ENCODE peak calls at places on chromosomes 5 and 9, in seven cellular contexts. M is IMR-90, P is mesenchymal stem cell, I is neuronal stem cell, F is H9, V is mesendoderm, C is H1. N is an unnamed sample.

GRCh38 chr9:134346151-134346550 is 19.9 kb downstream of the RXRA start:
- DNase-seq in M (peak), P (no peak), I (no peak), F (no peak), V (no peak), C (no peak), N (no peak)

GRCh38 chr9:117869287-117869686 is 165.1 kb downstream of the TLR4 start:
- DNase-seq in M (no peak), P (no peak), I (no peak), F (no peak), V (peak), C (no peak), N (no peak)

GRCh38 chr5:54533541-54534179 is 16.1 kb downstream of the SNX18 start:
- DNase-seq in M (no peak), P (peak), I (no peak), F (no peak), V (peak), C (no peak), N (peak)

GRCh38 chr9:129898205-129898604 is 62.9 kb downstream of the USP20 start:
- DNase-seq in M (no peak), P (peak), I (no peak), F (no peak), V (peak), C (no peak), N (no peak)

GRCh38 chr5:147576646-147577535 is 67.0 kb upstream of the DPYSL3 start:
- DNase-seq in M (peak), P (peak), I (no peak), F (peak), V (peak), C (no peak), N (peak)

GRCh38 chr5:142189813-142190212 is 81.2 kb downstream of the NDFIP1 start:
- DNase-seq in M (no peak), P (no peak), I (no peak), F (no peak), V (no peak), C (no peak), N (no peak)

GRCh38 chr5:77774981-77775772 is 962 bp downstream of the TBCA start:
- DNase-seq in M (no peak), P (peak), I (no peak), F (no peak), V (peak), C (no peak), N (peak)

GRCh38 chr5:120405923-120406322 is 58.2 kb upstream of the PRR16 start:
- DNase-seq in M (peak), P (peak), I (no peak), F (no peak), V (peak), C (no peak), N (no peak)

GRCh38 chr9:2679011-2679410 is 38.3 kb upstream of the KCNV2 start:
- DNase-seq in M (no peak), P (no peak), I (no peak), F (no peak), V (no peak), C (no peak), N (no peak)

GRCh38 chr5:142747034-142747433 is 23.1 kb upstream of the ARHGAP26 start:
- DNase-seq in M (peak), P (no peak), I (no peak), F (no peak), V (no peak), C (no peak), N (no peak)

GRCh38 chr5:170538970-170539586 is 35.3 kb downstream of the KCNIP1 start:
- DNase-seq in M (no peak), P (no peak), I (no peak), F (no peak), V (no peak), C (no peak), N (no peak)

GRCh38 chr5:134840811-134841210 is 5.0 kb upstream of the C5orf24 start:
- DNase-seq in M (no peak), P (no peak), I (no peak), F (no peak), V (peak), C (no peak), N (no peak)

GRCh38 chr5:130286971-130287370 is 382.7 kb downstream of the CHSY3 start:
- DNase-seq in M (no peak), P (no peak), I (no peak), F (no peak), V (no peak), C (no peak), N (no peak)

GRCh38 chr5:139417214-139417613 is 13.3 kb upstream of the SPATA24 start:
- DNase-seq in M (peak), P (peak), I (no peak), F (no peak), V (no peak), C (no peak), N (no peak)

GRCh38 chr5:136998864-136999263 is 500.3 kb downstream of the SPOCK1 start:
- DNase-seq in M (no peak), P (no peak), I (no peak), F (no peak), V (no peak), C (no peak), N (no peak)

GRCh38 chr9:134215395-134215708 is 51.0 kb upstream of the RNU6ATAC start:
- DNase-seq in M (no peak), P (no peak), I (no peak), F (no peak), V (no peak), C (no peak), N (no peak)

GRCh38 chr5:178305801-178306200 is 73.2 kb upstream of the PHYKPL start:
- DNase-seq in M (no peak), P (no peak), I (no peak), F (no peak), V (no peak), C (no peak), N (no peak)

GRCh38 chr9:128149001-128149701 is at the start of gene LCN2:
- DNase-seq in M (no peak), P (no peak), I (no peak), F (peak), V (no peak), C (no peak), N (no peak)

GRCh38 chr9:92740446-92740961 is 24.1 kb downstream of the BICD2 start:
- DNase-seq in M (no peak), P (no peak), I (no peak), F (no peak), V (no peak), C (no peak), N (no peak)

GRCh38 chr9:21598749-21599148 is 116.6 kb upstream of the IFNE start:
- DNase-seq in M (no peak), P (no peak), I (no peak), F (no peak), V (no peak), C (no peak), N (no peak)

GRCh38 chr5:17910318-17910717 is 276.1 kb downstream of the TAF11L14 start:
- DNase-seq in M (peak), P (no peak), I (no peak), F (no peak), V (no peak), C (no peak), N (peak)

GRCh38 chr5:74241751-74242140 is 398.8 kb downstream of the ENC1 start:
- DNase-seq in M (peak), P (no peak), I (no peak), F (peak), V (peak), C (no peak), N (peak)

GRCh38 chr5:7397005-7397546 is 1.1 kb downstream of the ADCY2 start:
- DNase-seq in M (no peak), P (no peak), I (no peak), F (no peak), V (peak), C (no peak), N (no peak)

GRCh38 chr5:74357827-74358226 is 282.7 kb downstream of the ENC1 start:
- DNase-seq in M (peak), P (no peak), I (no peak), F (no peak), V (no peak), C (no peak), N (no peak)

GRCh38 chr5:160159991-160160826 is 41.0 kb upstream of the PWWP2A start:
- DNase-seq in M (peak), P (no peak), I (no peak), F (peak), V (peak), C (peak), N (peak)

GRCh38 chr5:42274913-42275312 is 148.3 kb upstream of the GHR start:
- DNase-seq in M (no peak), P (no peak), I (no peak), F (no peak), V (peak), C (no peak), N (no peak)

GRCh38 chr5:56669534-56670483 is 145.5 kb upstream of the MAP3K1 start:
- DNase-seq in M (peak), P (peak), I (no peak), F (peak), V (no peak), C (peak), N (peak)

GRCh38 chr5:142600611-142601360 is 85.1 kb downstream of the FGF1 start:
- DNase-seq in M (peak), P (peak), I (no peak), F (no peak), V (no peak), C (no peak), N (peak)

GRCh38 chr5:133489632-133490031 is 122.7 kb downstream of the FSTL4 start:
- DNase-seq in M (no peak), P (no peak), I (no peak), F (no peak), V (peak), C (no peak), N (peak)

GRCh38 chr5:176725521-176725920 is 78.2 kb downstream of the TSPAN17 start:
- DNase-seq in M (no peak), P (no peak), I (no peak), F (no peak), V (no peak), C (no peak), N (no peak)

GRCh38 chr5:13354611-13355010 is 589.9 kb downstream of the DNAH5 start:
- DNase-seq in M (no peak), P (no peak), I (no peak), F (no peak), V (no peak), C (no peak), N (no peak)

GRCh38 chr5:68465133-68465532 is 249.6 kb downstream of the PIK3R1 start:
- DNase-seq in M (no peak), P (no peak), I (no peak), F (no peak), V (no peak), C (no peak), N (no peak)

GRCh38 chr5:68465934-68466551 is 250.5 kb downstream of the PIK3R1 start:
- DNase-seq in M (no peak), P (no peak), I (no peak), F (peak), V (no peak), C (no peak), N (peak)

GRCh38 chr5:68467791-68468190 is 252.2 kb downstream of the PIK3R1 start:
- DNase-seq in M (no peak), P (no peak), I (no peak), F (no peak), V (no peak), C (no peak), N (no peak)

GRCh38 chr5:68467208-68467607 is 251.7 kb downstream of the PIK3R1 start:
- DNase-seq in M (no peak), P (no peak), I (no peak), F (no peak), V (no peak), C (no peak), N (no peak)

GRCh38 chr5:68468322-68468721 is 252.8 kb downstream of the PIK3R1 start:
- DNase-seq in M (no peak), P (no peak), I (no peak), F (no peak), V (no peak), C (no peak), N (no peak)
- H2BK120ac ChIP-seq in M (no peak), P (no peak), I (no peak), F (no peak), V (no peak), C (no peak), N (no peak)

GRCh38 chr5:131821221-131821620 is 24.4 kb upstream of the FNIP1 start:
- DNase-seq in M (peak), P (peak), I (no peak), F (no peak), V (no peak), C (no peak), N (peak)
- H2AK5ac ChIP-seq in M (no peak), P (no peak), I (no peak), F (no peak), V (no peak), C (no peak), N (no peak)

GRCh38 chr5:167295686-167296015 is 995.8 kb upstream of the WWC1 start:
- DNase-seq in M (no peak), P (no peak), I (no peak), F (no peak), V (no peak), C (no peak), N (no peak)
- H3K27ac ChIP-seq in M (peak), P (no peak), I (no peak), F (peak), V (peak), C (no peak), N (no peak)

GRCh38 chr5:114957384-114957783 is 212.3 kb downstream of the TRIM36 start:
- DNase-seq in M (no peak), P (no peak), I (no peak), F (no peak), V (no peak), C (no peak), N (no peak)
- H2BK120ac ChIP-seq in M (no peak), P (no peak), I (no peak), F (no peak), V (no peak), C (no peak), N (no peak)

DNA sequence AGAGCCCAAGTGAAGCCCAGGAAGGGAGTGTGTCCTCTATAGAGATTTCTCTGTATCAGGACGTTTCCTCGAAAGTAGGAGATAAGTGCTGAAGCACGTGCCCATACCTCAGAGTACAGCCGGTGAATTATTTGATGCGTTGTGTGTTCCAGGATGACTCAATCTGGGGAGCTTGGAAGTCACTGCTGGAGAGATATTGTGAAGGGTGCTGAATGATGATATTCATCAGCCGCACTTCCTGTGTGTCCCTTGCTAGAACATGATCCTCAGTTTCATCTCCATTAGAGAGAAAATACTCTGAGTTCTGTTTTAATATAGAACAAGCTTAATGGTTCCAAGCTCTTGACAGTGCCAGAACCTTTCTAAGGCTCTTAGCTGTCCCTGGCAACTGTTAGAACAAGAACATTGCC is 402.3 kb upstream of the ADAMTSL1 start:
- DNase-seq in M (peak), P (no peak), I (no peak), F (no peak), V (no peak), C (no peak), N (no peak)
- H2AK5ac ChIP-seq in M (no peak), P (no peak), I (no peak), F (no peak), V (no peak), C (no peak), N (no peak)

GRCh38 chr9:136364942-136365774 is 1.6 kb upstream of the DNLZ start:
- DNase-seq in M (no peak), P (no peak), I (no peak), F (no peak), V (no peak), C (no peak), N (no peak)
- H3K27ac ChIP-seq in M (no peak), P (no peak), I (no peak), F (no peak), V (no peak), C (no peak), N (no peak)

GRCh38 chr9:89144242-89144641 is 34.4 kb downstream of the SHC3 start:
- DNase-seq in M (no peak), P (no peak), I (no peak), F (no peak), V (peak), C (no peak), N (no peak)
- H2BK120ac ChIP-seq in M (no peak), P (no peak), I (no peak), F (no peak), V (no peak), C (no peak), N (no peak)

GRCh38 chr5:82717734-82718133 is 359.5 kb downstream of the TMEM167A start:
- DNase-seq in M (no peak), P (no peak), I (no peak), F (no peak), V (no peak), C (no peak), N (no peak)

GRCh38 chr5:82723168-82723567 is 354.0 kb downstream of the TMEM167A start:
- DNase-seq in M (no peak), P (no peak), I (no peak), F (no peak), V (no peak), C (no peak), N (no peak)

GRCh38 chr5:82720213-82720612 is 357.0 kb downstream of the TMEM167A start:
- DNase-seq in M (no peak), P (no peak), I (no peak), F (no peak), V (peak), C (no peak), N (no peak)

GRCh38 chr5:82719368-82719767 is 357.8 kb downstream of the TMEM167A start:
- DNase-seq in M (peak), P (peak), I (no peak), F (no peak), V (no peak), C (no peak), N (no peak)

DNA sequence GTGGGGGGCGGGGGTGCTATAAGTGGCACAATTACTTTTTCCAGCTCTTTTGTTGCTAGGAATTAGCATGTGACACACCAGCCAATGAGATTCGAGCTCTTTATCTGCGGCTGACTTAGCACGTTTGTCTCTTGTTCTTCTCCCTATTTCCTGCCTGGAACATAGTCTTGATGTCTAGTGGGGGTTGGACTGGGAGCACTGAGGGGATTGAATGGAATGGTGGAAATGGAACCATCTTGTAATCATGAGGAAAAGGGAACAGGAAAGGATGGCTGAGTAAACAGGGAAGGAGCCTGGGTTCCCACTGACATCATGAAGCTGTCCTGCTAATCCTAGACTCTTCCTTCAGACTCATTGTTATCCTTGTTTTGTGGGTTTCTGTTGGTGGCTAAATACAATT is 356.4 kb downstream of the TMEM167A start:
- DNase-seq in M (no peak), P (no peak), I (no peak), F (no peak), V (peak), C (no peak), N (no peak)
- H2AK5ac ChIP-seq in M (no peak), P (no peak), I (no peak), F (no peak), V (no peak), C (no peak), N (no peak)

GRCh38 chr9:518540-518939 is 303.9 kb downstream of the DOCK8 start:
- DNase-seq in M (no peak), P (no peak), I (no peak), F (no peak), V (no peak), C (no peak), N (no peak)
- H3K27ac ChIP-seq in M (no peak), P (no peak), I (no peak), F (no peak), V (no peak), C (no peak), N (no peak)

N was measured in trophoblast cell.